ENCODE peak calls at places on chromosomes 11 and 22, in five cellular contexts. O is K562, S is GM12865, Q is Peyer's patch, K is cardiac fibroblast. F is an unnamed sample.

GRCh38 chr11:83863272-83863671 is 577.1 kb upstream of the CCDC90B start:
- DNase-seq in Q (no peak), S (no peak), K (no peak), O (no peak), F (no peak)

GRCh38 chr11:57378166-57378565 is 2.8 kb downstream of the PRG3 start:
- DNase-seq in S (no peak), O (no peak), Q (no peak), K (no peak), F (no peak)

GRCh38 chr22:36341640-36342041 is 46.1 kb downstream of the MYH9 start:
- DNase-seq in Q (no peak), O (no peak), S (no peak), K (no peak), F (no peak)

GRCh38 chr11:98455500-98456186 is 565.1 kb upstream of the CNTN5 start:
- DNase-seq in K (no peak), Q (no peak), S (no peak), O (peak; percentile 19), F (no peak)

GRCh38 chr11:27401760-27402316 is 38.8 kb upstream of the CCDC34 start:
- DNase-seq in O (no peak), K (no peak), S (no peak), Q (no peak), F (no peak)

GRCh38 chr22:19964701-19965386 is 23.2 kb upstream of the TXNRD2 start:
- DNase-seq in S (no peak), Q (no peak), K (no peak), O (no peak), F (no peak)

GRCh38 chr11:5123802-5124521 is 14.2 kb downstream of the OR52A5 start:
- DNase-seq in K (peak; percentile 84), Q (peak; percentile 71), O (peak; percentile 67), S (peak; percentile 72), F (peak; percentile 85)

GRCh38 chr22:38860291-38861169 is 11.5 kb downstream of the CBX6 start:
- DNase-seq in K (no peak), Q (no peak), O (no peak), S (no peak), F (no peak)

GRCh38 chr11:36385121-36385530 is 89.0 kb downstream of the PRR5L start:
- DNase-seq in K (peak; percentile 48), O (no peak), S (no peak), Q (no peak), F (no peak)

GRCh38 chr11:45298718-45299117 is 12.6 kb upstream of the SYT13 start:
- DNase-seq in K (no peak), O (no peak), Q (no peak), S (no peak), F (peak; percentile 48)

GRCh38 chr11:122882809-122883681 is 486 bp downstream of the JHY start:
- DNase-seq in Q (peak; percentile 79), O (no peak), K (peak; percentile 84), S (peak; percentile 76), F (peak; percentile 86)

GRCh38 chr22:49996532-49997220 is 15.9 kb downstream of the IL17REL start:
- DNase-seq in O (no peak), K (no peak), Q (no peak), S (no peak), F (peak; percentile 81)

GRCh38 chr11:16786131-16786530 is 47.7 kb downstream of the C11orf58 start:
- DNase-seq in S (no peak), Q (no peak), K (no peak), O (no peak), F (no peak)

GRCh38 chr11:113645593-113646349 is 60.3 kb downstream of the TMPRSS5 start:
- DNase-seq in S (no peak), O (no peak), Q (no peak), K (peak; percentile 5), F (no peak)

GRCh38 chr22:27045103-27045940 is 387.9 kb downstream of the MIAT start:
- DNase-seq in K (peak; percentile 30), S (no peak), Q (no peak), O (no peak), F (no peak)

GRCh38 chr11:134468081-134468668 is 56.1 kb upstream of the B3GAT1 start:
- DNase-seq in S (no peak), K (no peak), Q (peak; percentile 70), O (no peak), F (no peak)

GRCh38 chr11:74870485-74870884 is 78.4 kb downstream of the XRRA1 start:
- DNase-seq in K (peak; percentile 69), S (peak; percentile 51), O (peak; percentile 59), Q (no peak), F (no peak)
- TF ChIP-seq CTCF in K (peak; percentile 56), S (peak; percentile 27), O (peak; percentile 47), Q (no peak), F (no peak)

GRCh38 chr22:43174941-43175531 is 11.9 kb downstream of the TTLL12 start:
- DNase-seq in Q (no peak), O (no peak), K (no peak), S (no peak), F (no peak)
- TF ChIP-seq CTCF in Q (no peak), O (no peak), K (no peak), S (no peak), F (no peak)

GRCh38 chr11:85694385-85694980 is 8.5 kb upstream of the CCDC89 start:
- DNase-seq in S (peak; percentile 26), K (peak; percentile 70), Q (no peak), O (peak; percentile 21), F (no peak)
- TF ChIP-seq CTCF in S (peak; percentile 29), K (peak; percentile 56), Q (no peak), O (peak; percentile 35), F (peak; percentile 74)

DNA sequence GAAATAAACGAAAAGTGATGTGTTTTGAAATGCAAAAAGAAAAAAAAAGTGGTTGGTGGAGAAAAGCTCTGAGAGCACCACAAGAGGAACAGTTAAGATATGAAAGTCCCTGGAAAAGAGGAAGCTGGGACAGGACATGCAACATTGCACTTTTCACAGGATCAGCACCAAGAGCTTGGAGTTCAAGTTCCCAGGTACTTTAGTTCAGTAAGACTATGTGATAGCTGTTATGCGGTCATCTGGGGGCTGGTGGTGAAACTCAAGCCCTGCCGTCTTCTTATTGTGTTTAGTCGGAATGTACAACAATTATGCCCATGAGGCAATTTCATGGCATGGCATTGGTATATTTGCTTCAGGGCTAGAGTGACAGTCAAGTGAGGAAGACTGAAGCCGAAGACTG is 17.0 kb upstream of the MS4A4A start:
- DNase-seq in S (no peak), K (no peak), O (no peak), Q (peak; percentile 48), F (no peak)
- TF ChIP-seq CTCF in S (no peak), K (no peak), O (no peak), Q (no peak), F (no peak)

GRCh38 chr11:59669611-59670009 is 773 bp upstream of the PATL1 start:
- DNase-seq in Q (peak; percentile 55), S (no peak), O (no peak), K (peak; percentile 77), F (no peak)

GRCh38 chr11:59668950-59669610 is at the start of gene PATL1:
- DNase-seq in K (peak; percentile 99), Q (peak; percentile 100), O (peak; percentile 98), S (peak; percentile 99), F (peak; percentile 100)

GRCh38 chr11:59666969-59667368 is 1.9 kb downstream of the PATL1 start:
- DNase-seq in Q (no peak), K (peak; percentile 40), O (no peak), S (no peak), F (no peak)

GRCh38 chr11:59667812-59668187 is 1.0 kb downstream of the PATL1 start:
- DNase-seq in O (no peak), S (no peak), K (no peak), Q (no peak), F (no peak)

DNA sequence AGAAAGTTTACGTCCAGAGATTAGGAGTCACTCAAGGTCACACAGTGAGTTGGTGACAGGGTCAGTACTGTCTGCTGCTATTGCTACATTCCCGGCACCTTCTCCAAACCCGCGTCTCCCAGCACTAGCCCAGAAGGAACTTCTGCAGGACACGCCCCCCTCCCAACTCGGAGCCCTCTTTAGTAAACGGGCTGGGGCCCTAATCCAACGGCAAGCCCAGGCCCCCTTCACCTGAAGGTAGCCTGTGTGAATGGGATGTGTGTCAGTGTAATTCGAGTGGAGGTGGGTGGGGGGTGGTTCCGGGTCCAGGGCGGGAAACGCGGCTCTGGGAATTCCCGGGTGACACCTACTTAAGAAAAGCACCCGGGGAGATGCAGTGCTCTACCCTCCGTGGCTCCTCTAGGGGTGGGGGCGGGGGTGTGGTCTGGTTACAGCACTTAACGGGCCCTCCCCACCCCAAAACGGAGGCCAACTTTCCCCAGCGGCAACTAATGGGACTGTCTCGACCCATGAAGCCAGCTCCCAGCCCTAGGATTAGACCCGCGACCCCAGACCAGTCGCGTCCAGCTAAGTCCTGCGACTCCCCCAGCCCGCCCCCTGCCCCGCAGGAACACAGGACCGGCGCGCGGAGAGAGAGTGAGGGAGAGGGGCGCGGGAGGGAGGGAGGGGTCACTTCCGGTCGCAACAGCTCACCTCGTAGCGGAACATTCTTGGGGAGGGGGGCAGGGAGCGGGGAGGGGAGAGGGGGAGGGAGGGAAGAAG is 468 bp downstream of the PATL1 start:
- DNase-seq in S (peak; percentile 77), K (peak; percentile 50), O (peak; percentile 79), Q (peak; percentile 73), F (no peak)
- TF ChIP-seq CTCF in S (no peak), K (peak; percentile 27), O (no peak), Q (no peak), F (peak; percentile 29)

GRCh38 chr11:117730256-117730800 is 66.7 kb downstream of the DSCAML1 start:
- DNase-seq in S (no peak), O (no peak), K (no peak), Q (no peak), F (no peak)
- TF ChIP-seq CTCF in S (no peak), O (no peak), K (no peak), Q (no peak), F (no peak)

GRCh38 chr11:118652681-118653181 is 26.7 kb downstream of the TREH start:
- DNase-seq in K (no peak), S (no peak), Q (no peak), O (no peak), F (no peak)

GRCh38 chr11:118651820-118652219 is 27.6 kb downstream of the TREH start:
- DNase-seq in S (no peak), Q (no peak), O (no peak), K (no peak), F (no peak)

GRCh38 chr11:118648291-118648690 is 31.2 kb downstream of the TREH start:
- DNase-seq in Q (no peak), O (no peak), S (no peak), K (no peak), F (no peak)

GRCh38 chr11:118650366-118650765 is 29.1 kb downstream of the TREH start:
- DNase-seq in Q (no peak), S (no peak), K (no peak), O (no peak), F (no peak)

GRCh38 chr11:118649941-118650340 is 29.5 kb downstream of the TREH start:
- DNase-seq in K (no peak), O (no peak), Q (peak; percentile 79), S (no peak), F (no peak)
- TF ChIP-seq CTCF in K (no peak), O (no peak), Q (no peak), S (no peak), F (no peak)

GRCh38 chr11:115581871-115582639 is 77.8 kb upstream of the CADM1 start:
- DNase-seq in Q (no peak), S (no peak), O (no peak), K (no peak), F (no peak)
- TF ChIP-seq CTCF in Q (no peak), S (no peak), O (no peak), K (no peak), F (peak; percentile 47)

GRCh38 chr22:41782316-41782715 is 18.2 kb upstream of the CCDC134 start:
- DNase-seq in K (no peak), O (no peak), Q (no peak), S (no peak), F (no peak)
- TF ChIP-seq CTCF in K (no peak), O (no peak), Q (no peak), S (no peak), F (no peak)